ENCODE peak calls at places on chromosome 13, in eight cellular contexts. D, M, U, Z, X, N, I and S are unnamed samples.
A peak's percentile ranks its signal among the peaks of the same experiment; 100 is the strongest.

GRCh38 chr13:97030705-97031452 is 36.6 kb upstream of the OXGR1 start:
- DNase-seq in M (no peak), U (peak; percentile 17), Z (peak; percentile 61), N (no peak), I (no peak), D (no peak), X (peak; percentile 60), S (peak; percentile 17)

GRCh38 chr13:43107780-43108179 is 84.4 kb downstream of the DNAJC15 start:
- DNase-seq in D (no peak), U (no peak), M (no peak), X (peak; percentile 53), Z (peak; percentile 54), I (no peak), N (no peak), S (no peak)

GRCh38 chr13:96848275-96848674 is 146.0 kb downstream of the OXGR1 start:
- DNase-seq in D (no peak), N (no peak), Z (no peak), M (no peak), U (no peak), I (no peak), X (no peak), S (no peak)

GRCh38 chr13:35549481-35549880 is 73.0 kb upstream of the MAB21L1 start:
- DNase-seq in D (no peak), I (no peak), X (peak; percentile 80), U (peak; percentile 7), N (no peak), M (no peak), Z (peak; percentile 43), S (peak; percentile 11)

GRCh38 chr13:43111887-43112400 is 88.6 kb downstream of the DNAJC15 start:
- DNase-seq in I (no peak), M (no peak), N (no peak), U (no peak), Z (no peak), X (no peak), D (no peak), S (no peak)

GRCh38 chr13:59360916-59361315 is 802.8 kb downstream of the DIAPH3 start:
- DNase-seq in N (no peak), I (no peak), X (no peak), D (no peak), U (no peak), Z (no peak), M (no peak), S (no peak)

GRCh38 chr13:27783111-27783510 is 9.2 kb upstream of the GSX1 start:
- DNase-seq in X (peak; percentile 21), Z (peak; percentile 8), U (no peak), I (no peak), D (no peak), M (no peak), N (no peak), S (no peak)

GRCh38 chr13:33575378-33575777 is 242.6 kb upstream of the RFC3 start:
- DNase-seq in M (no peak), Z (no peak), N (no peak), I (no peak), D (no peak), U (no peak), X (no peak), S (no peak)

GRCh38 chr13:112995395-112996091 is 26.5 kb downstream of the MCF2L start:
- DNase-seq in Z (no peak), D (no peak), X (no peak), N (no peak), U (no peak), M (no peak), I (no peak), S (no peak)

GRCh38 chr13:79782541-79783216 is 301.7 kb downstream of the NDFIP2 start:
- DNase-seq in D (no peak), I (no peak), Z (peak; percentile 77), N (no peak), X (no peak), U (no peak), M (no peak), S (no peak)

GRCh38 chr13:43473437-43473836 is 313.3 kb downstream of the ENOX1 start:
- DNase-seq in X (no peak), D (no peak), U (no peak), N (no peak), M (no peak), I (no peak), Z (no peak), S (no peak)

GRCh38 chr13:78443839-78444238 is 159.5 kb downstream of the POU4F1 start:
- DNase-seq in N (no peak), X (no peak), Z (no peak), M (no peak), D (no peak), I (no peak), U (no peak), S (no peak)

GRCh38 chr13:67520886-67521285 is 290.8 kb upstream of the PCDH9 start:
- DNase-seq in N (no peak), X (no peak), I (no peak), D (no peak), U (no peak), M (no peak), Z (no peak), S (no peak)

GRCh38 chr13:80157261-80157942 is 183.5 kb downstream of the SPRY2 start:
- DNase-seq in D (no peak), Z (peak; percentile 35), X (no peak), M (no peak), N (no peak), U (no peak), I (no peak), S (no peak)

GRCh38 chr13:44237276-44237767 is 136.3 kb upstream of the SERP2 start:
- DNase-seq in I (no peak), N (peak; percentile 64), Z (peak; percentile 98), D (no peak), X (peak; percentile 43), U (peak; percentile 53), M (peak; percentile 87), S (peak; percentile 23)

GRCh38 chr13:24168980-24169379 is 8.5 kb downstream of the SPATA13 start:
- DNase-seq in N (no peak), M (no peak), D (no peak), X (no peak), U (no peak), Z (no peak), I (no peak), S (no peak)

GRCh38 chr13:72341904-72342303 is 385.5 kb downstream of the MZT1 start:
- DNase-seq in X (no peak), N (no peak), Z (no peak), U (no peak), D (no peak), M (no peak), I (no peak), S (no peak)
- TF ChIP-seq CTCF in X (no peak), N (no peak), Z (no peak), U (peak; percentile 2), D (peak; percentile 21), M (no peak), I (peak; percentile 14), S (no peak)

GRCh38 chr13:30804474-30804873 is 69.1 kb downstream of the ALOX5AP start:
- DNase-seq in X (no peak), U (no peak), Z (no peak), I (no peak), D (no peak), M (no peak), N (no peak), S (no peak)

GRCh38 chr13:30803791-30804190 is 68.4 kb downstream of the ALOX5AP start:
- DNase-seq in I (no peak), U (no peak), X (no peak), M (no peak), D (no peak), N (no peak), Z (no peak), S (no peak)

GRCh38 chr13:30802501-30802900 is 67.2 kb downstream of the ALOX5AP start:
- DNase-seq in U (no peak), M (no peak), Z (no peak), X (no peak), I (no peak), D (no peak), N (no peak), S (no peak)

GRCh38 chr13:30805132-30805537 is 69.8 kb downstream of the ALOX5AP start:
- DNase-seq in X (no peak), D (no peak), Z (no peak), I (no peak), M (no peak), U (no peak), N (no peak), S (no peak)

DNA sequence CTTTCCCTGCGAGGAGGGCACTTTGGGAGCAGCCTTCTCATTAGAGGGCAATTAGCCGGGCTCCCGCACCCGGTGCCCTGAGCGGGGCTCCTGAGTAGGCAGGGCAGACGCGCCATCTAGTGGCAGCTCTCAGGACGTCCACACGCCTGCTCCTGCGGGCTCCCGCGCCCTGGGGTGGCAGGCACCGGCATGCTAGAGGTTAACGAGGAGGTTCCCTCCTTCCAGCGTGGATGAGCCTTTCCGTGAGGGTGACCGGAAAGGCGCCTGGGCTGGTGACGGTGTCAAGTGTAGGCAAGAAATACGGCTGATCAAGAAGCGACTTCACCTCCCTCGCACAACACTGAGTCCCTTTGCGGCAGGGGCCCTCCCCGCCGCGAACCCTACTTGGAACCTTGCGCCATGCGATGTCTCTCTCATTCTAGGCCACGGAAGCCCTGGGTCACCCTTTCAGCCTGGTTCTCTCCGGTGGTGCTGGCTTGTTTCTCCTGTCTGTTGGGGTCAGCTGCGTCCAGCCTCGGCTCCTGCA is 67.7 kb downstream of the ALOX5AP start:
- DNase-seq in U (peak; percentile 76), Z (peak; percentile 70), D (peak; percentile 82), N (peak; percentile 47), I (peak; percentile 85), X (peak; percentile 73), M (peak; percentile 93), S (peak; percentile 83)
- TF ChIP-seq CTCF in U (peak; percentile 97), Z (peak; percentile 89), D (peak; percentile 94), N (peak; percentile 89), I (peak; percentile 96), X (peak; percentile 89), M (peak; percentile 98), S (peak; percentile 98)

GRCh38 chr13:60655268-60655667 is 258.2 kb downstream of the TDRD3 start:
- DNase-seq in X (no peak), N (no peak), M (no peak), Z (no peak), U (no peak), I (no peak), D (no peak), S (no peak)

GRCh38 chr13:60654405-60654804 is 257.4 kb downstream of the TDRD3 start:
- DNase-seq in I (peak; percentile 12), D (no peak), U (no peak), M (no peak), Z (no peak), N (no peak), X (peak; percentile 60), S (no peak)
- TF ChIP-seq CTCF in I (peak; percentile 34), D (peak; percentile 49), U (peak; percentile 26), M (no peak), Z (peak; percentile 22), N (no peak), X (peak; percentile 79), S (peak; percentile 29)

DNA sequence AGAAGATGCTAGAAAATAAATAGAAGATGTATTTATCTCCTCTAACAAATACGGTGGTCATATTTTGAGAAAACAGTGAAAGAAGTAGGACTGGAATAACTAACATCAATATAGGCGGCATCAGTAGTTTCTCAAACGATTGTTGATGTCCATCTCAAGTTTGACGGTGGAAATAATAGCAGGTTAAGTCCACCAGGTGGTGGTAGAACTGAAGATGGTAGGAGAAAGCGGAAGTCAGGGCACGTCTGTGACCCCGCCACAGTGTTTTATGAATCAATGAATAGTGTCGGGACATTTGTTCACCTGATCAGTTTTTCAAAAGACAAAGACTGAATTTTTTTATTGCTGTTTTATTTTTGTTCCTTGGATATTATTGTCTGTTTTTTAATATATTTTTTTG is 706.4 kb upstream of the SLC10A2 start:
- DNase-seq in U (no peak), N (no peak), Z (no peak), M (no peak), I (no peak), X (peak; percentile 30), D (peak; percentile 0), S (no peak)
- TF ChIP-seq CTCF in U (no peak), N (no peak), Z (no peak), M (no peak), I (peak; percentile 40), X (peak; percentile 49), D (peak; percentile 40), S (no peak)